ENCODE peak calls at places on chromosomes 3 and 15, in four cellular contexts. G is GM12878, V is transverse colon, M is sigmoid colon. J is an unnamed sample.

GRCh38 chr15:78020007-78020406 is 57.5 kb downstream of the TBC1D2B start:
- DNase-seq in M (no peak), G (no peak), V (no peak), J (no peak)

GRCh38 chr3:72319202-72320095 is 528.8 kb downstream of the SHQ1 start:
- DNase-seq in V (no peak), G (no peak), M (no peak), J (no peak)

GRCh38 chr15:63043391-63044076 is 987 bp downstream of the TPM1 start:
- DNase-seq in V (no peak), G (no peak), M (peak), J (no peak)

GRCh38 chr3:123642182-123642956 is 57.5 kb upstream of the HACD2 start:
- DNase-seq in M (peak), G (peak), V (peak), J (no peak)

GRCh38 chr15:25424073-25424472 is 14.8 kb downstream of the UBE3A start:
- DNase-seq in G (no peak), M (no peak), V (no peak), J (no peak)

GRCh38 chr3:10023587-10024310 is 2.5 kb upstream of the FANCD2 start:
- DNase-seq in V (no peak), G (no peak), M (no peak), J (no peak)

GRCh38 chr3:99330281-99330680 is 308.1 kb upstream of the COL8A1 start:
- DNase-seq in V (no peak), M (no peak), G (no peak), J (no peak)

GRCh38 chr3:147616998-147617619 is 207.9 kb downstream of the ZIC1 start:
- DNase-seq in G (no peak), V (no peak), M (no peak), J (no peak)

GRCh38 chr3:189947948-189948723 is 172.6 kb downstream of the P3H2 start:
- DNase-seq in V (no peak), M (no peak), G (peak), J (no peak)

GRCh38 chr15:55768670-55769185 is 25.8 kb upstream of the PRTG start:
- DNase-seq in V (no peak), G (no peak), M (no peak), J (no peak)

GRCh38 chr15:72133211-72133610 is 15.0 kb downstream of the SENP8 start:
- DNase-seq in M (no peak), V (no peak), G (no peak), J (no peak)

GRCh38 chr3:185250653-185251052 is 3.2 kb downstream of the EHHADH start:
- DNase-seq in G (no peak), V (no peak), M (no peak), J (no peak)

DNA sequence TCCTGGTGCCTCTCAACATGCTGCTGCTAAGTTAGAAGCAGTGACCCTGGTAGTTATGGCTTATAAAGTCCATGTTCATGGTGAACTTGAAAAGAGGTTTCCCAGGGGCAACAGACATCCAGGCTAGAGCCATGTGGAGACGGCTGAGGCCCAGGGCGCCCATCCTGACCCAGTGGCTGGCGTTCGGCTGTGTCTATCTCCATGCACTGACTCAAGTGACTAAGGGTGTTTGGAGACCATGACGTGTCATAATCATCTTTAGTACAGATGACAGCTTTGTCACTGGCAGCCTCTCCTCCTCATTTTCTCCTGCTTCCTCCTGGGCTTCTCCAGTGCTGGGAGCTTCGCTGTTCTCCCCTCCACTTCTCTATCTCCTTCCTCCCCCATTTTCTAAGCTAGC is 287.4 kb upstream of the LYSMD4 start:
- DNase-seq in G (no peak), M (no peak), V (no peak), J (no peak)
- H3K27ac ChIP-seq in G (no peak), M (no peak), V (no peak), J (no peak)

GRCh38 chr3:155390361-155390760 is 96.9 kb upstream of the STRIT1 start:
- DNase-seq in V (no peak), M (no peak), G (no peak), J (no peak)

GRCh38 chr3:155391583-155391982 is 98.1 kb upstream of the STRIT1 start:
- DNase-seq in G (no peak), V (peak), M (peak), J (no peak)

GRCh38 chr3:155391104-155391503 is 97.6 kb upstream of the STRIT1 start:
- DNase-seq in V (no peak), M (no peak), G (no peak), J (no peak)

GRCh38 chr3:155393316-155393715 is 99.8 kb upstream of the STRIT1 start:
- DNase-seq in V (no peak), G (no peak), M (no peak), J (no peak)

GRCh38 chr3:155392138-155392537 is 98.7 kb upstream of the STRIT1 start:
- DNase-seq in V (no peak), G (no peak), M (no peak), J (no peak)
- TF ChIP-seq POLR2A in V (no peak), G (no peak), M (no peak), J (no peak)

DNA sequence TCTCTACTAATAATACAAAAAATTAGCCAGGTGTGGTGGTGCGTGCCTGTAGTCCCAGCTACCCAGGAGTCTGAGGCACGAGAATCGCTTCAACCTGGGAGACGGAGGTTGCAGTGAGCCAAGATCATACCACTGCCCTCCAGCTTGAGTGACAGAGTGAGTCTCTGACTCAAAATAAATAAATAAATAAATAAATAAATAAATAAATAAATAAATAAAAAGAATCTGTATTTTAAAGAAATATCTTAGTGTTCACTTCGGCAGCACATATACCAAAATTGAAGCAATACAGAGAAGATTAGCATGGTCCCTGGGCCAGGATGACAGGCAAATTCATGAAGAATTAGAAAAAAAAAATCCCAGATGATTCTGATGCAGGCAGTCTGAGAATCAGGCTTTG is 51.9 kb downstream of the ROBO2 start:
- DNase-seq in V (no peak), G (no peak), M (no peak), J (no peak)
- TF ChIP-seq CTCF in V (no peak), G (no peak), M (no peak), J (no peak)

DNA sequence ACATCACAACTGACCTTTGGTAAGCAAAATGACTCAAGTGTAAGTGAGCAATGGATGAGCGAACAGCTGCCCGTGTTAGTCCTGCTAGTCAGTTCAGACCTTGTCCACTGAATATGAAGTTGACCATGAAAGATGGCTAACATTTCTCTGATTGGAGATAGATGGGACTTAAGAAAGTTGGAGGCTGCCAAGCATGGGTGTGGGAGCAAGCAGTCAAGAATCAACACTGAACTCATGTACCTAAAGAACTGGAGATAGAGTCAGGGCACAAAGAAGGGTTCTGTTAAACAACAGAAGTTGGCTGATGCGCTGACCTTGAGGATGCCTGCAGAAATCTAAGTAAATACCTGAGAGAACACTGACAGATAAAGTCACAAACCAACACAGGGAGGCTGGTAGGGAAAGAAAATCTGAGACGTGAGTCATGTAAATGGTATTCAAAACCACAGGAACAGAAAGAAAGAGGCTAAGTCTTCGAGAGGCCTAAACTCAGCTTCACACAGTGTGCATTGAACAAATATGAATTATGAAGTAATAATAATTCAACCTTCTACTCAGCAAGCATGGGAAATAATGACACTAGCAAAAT is 30.7 kb upstream of the ANPEP start:
- DNase-seq in V (no peak), M (no peak), G (no peak), J (no peak)
- H3K27ac ChIP-seq in V (peak), M (no peak), G (peak), J (peak)

GRCh38 chr15:101008158-101009139 is 89.3 kb downstream of the LRRK1 start:
- DNase-seq in M (peak), G (peak), V (peak), J (peak)
- TF ChIP-seq POLR2A in M (no peak), G (no peak), V (no peak), J (no peak)

DNA sequence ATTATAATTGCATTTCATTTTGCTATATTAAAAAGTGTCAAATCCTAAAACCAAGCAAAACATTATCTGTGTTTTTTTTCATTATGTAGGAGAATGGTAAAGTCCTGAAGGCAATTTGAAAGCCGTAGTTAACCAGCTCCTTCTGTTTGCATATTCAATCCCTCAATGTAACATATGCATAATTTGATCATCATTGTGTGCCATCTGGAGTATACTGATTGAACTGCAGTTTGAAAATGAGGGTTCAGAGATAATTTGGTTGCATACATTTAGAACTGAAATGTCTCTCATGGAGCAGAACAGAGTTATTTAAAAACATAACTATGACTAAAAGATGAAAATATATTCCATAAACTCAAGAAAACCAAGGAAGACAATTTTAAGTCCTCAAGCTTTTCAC is 518.6 kb downstream of the GBE1 start:
- DNase-seq in V (no peak), G (no peak), M (no peak), J (no peak)
- TF ChIP-seq CTCF in V (peak), G (peak), M (peak), J (no peak)

DNA sequence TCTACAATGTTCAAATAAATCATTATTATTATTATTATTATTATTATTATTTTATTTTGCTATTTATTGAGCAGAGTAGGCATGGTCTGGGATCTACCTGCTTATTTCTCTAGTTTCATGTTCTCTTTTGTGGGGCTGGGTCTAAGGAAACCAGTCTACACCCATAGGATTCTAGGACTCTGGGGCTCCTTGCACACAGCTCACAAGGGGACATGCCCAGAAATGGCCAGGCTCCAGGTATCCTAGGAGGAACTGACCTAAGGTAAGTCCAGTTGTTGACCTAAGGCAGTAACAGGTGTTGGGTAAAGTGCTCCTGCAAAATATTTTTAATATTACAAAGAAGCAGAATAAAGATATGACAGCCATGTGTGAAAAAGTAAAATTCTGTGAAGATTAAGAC is 149.6 kb upstream of the TBL1XR1 start:
- DNase-seq in G (no peak), M (no peak), V (no peak), J (no peak)
- H3K27ac ChIP-seq in G (no peak), M (no peak), V (no peak), J (no peak)